ENCODE peak calls at places on chromosomes 12 and 14, in six cellular contexts. F is effector memory CD4-positive, alpha-beta T cell; Q is upper lobe of right lung; D is 8988T; W is epithelial cell of proximal tubule; M is C1 segment of cervical spinal cord. Y is an unnamed sample.

GRCh38 chr12:110330544-110330943 is 49.5 kb downstream of the ATP2A2 start:
- DNase-seq in W (no peak), Q (no peak), F (no peak), M (no peak), D (no peak), Y (no peak)

GRCh38 chr14:59407246-59407615 is 57.9 kb downstream of the GPR135 start:
- DNase-seq in D (no peak), Q (no peak), F (no peak), M (no peak), W (no peak), Y (no peak)

GRCh38 chr12:50314629-50315312 is 31.5 kb upstream of the LIMA1 start:
- DNase-seq in M (no peak), F (no peak), Q (no peak), W (no peak), D (peak), Y (peak)

GRCh38 chr12:104764225-104765073 is 193.6 kb downstream of the SLC41A2 start:
- DNase-seq in Q (no peak), M (no peak), F (no peak), D (no peak), W (no peak), Y (no peak)

GRCh38 chr12:129615001-129615400 is 288.8 kb downstream of the TMEM132D start:
- DNase-seq in W (no peak), Q (no peak), M (no peak), D (no peak), F (no peak), Y (no peak)

GRCh38 chr12:67969134-67969782 is 20.0 kb upstream of the IFNG-AS1 start:
- DNase-seq in F (no peak), W (no peak), M (no peak), D (no peak), Q (no peak), Y (no peak)

GRCh38 chr14:103743691-103744090 is 28.1 kb downstream of the ZFYVE21 start:
- DNase-seq in M (no peak), F (no peak), W (no peak), Q (no peak), D (no peak), Y (no peak)

GRCh38 chr12:25825494-25825893 is 133.0 kb upstream of the RASSF8 start:
- DNase-seq in D (no peak), Q (no peak), M (no peak), F (no peak), W (no peak), Y (no peak)

GRCh38 chr12:67358686-67359374 is 89.7 kb downstream of the CAND1 start:
- DNase-seq in D (no peak), Q (no peak), W (no peak), F (no peak), M (no peak), Y (no peak)

GRCh38 chr14:101520621-101521305 is 40.5 kb upstream of the DIO3 start:
- DNase-seq in W (no peak), Q (no peak), D (no peak), F (no peak), M (no peak), Y (peak)

GRCh38 chr12:28699029-28699428 is 450.0 kb upstream of the FAR2 start:
- DNase-seq in M (no peak), F (no peak), D (no peak), Q (no peak), W (no peak), Y (no peak)

GRCh38 chr14:92598549-92598905 is 84.9 kb downstream of the RIN3 start:
- DNase-seq in W (no peak), D (no peak), M (no peak), F (no peak), Q (no peak), Y (no peak)

GRCh38 chr14:84485016-84485415 is 1044.9 kb upstream of the FLRT2 start:
- DNase-seq in M (no peak), D (no peak), Q (no peak), W (no peak), F (no peak), Y (no peak)

GRCh38 chr12:95205685-95206084 is 11.6 kb downstream of the FGD6 start:
- DNase-seq in M (no peak), Q (no peak), D (no peak), F (no peak), W (peak), Y (no peak)

GRCh38 chr12:39393179-39393578 is 49.7 kb downstream of the KIF21A start:
- DNase-seq in F (no peak), W (no peak), M (no peak), D (no peak), Q (no peak), Y (no peak)

GRCh38 chr14:100416921-100417451 is 93.8 kb downstream of the SLC25A47 start:
- DNase-seq in W (no peak), M (no peak), Q (peak), F (no peak), D (no peak), Y (peak)

GRCh38 chr12:115166698-115167315 is 482.8 kb upstream of the TBX3 start:
- DNase-seq in D (no peak), W (no peak), F (no peak), M (no peak), Q (no peak), Y (no peak)

GRCh38 chr14:76784881-76785280 is 23.6 kb downstream of the VASH1 start:
- DNase-seq in F (peak), D (peak), M (no peak), W (no peak), Q (peak), Y (peak)

GRCh38 chr12:104522985-104523719 is 66.4 kb downstream of the CHST11 start:
- DNase-seq in M (no peak), F (no peak), D (no peak), Q (no peak), W (no peak), Y (no peak)

GRCh38 chr14:101098641-101099040 is 195.1 kb upstream of the RTL1 start:
- DNase-seq in M (no peak), D (no peak), Q (no peak), F (no peak), W (no peak), Y (no peak)

GRCh38 chr14:105439710-105440553 is 20.3 kb downstream of the MTA1 start:
- DNase-seq in M (no peak), W (no peak), D (peak), Q (no peak), F (no peak), Y (no peak)

GRCh38 chr12:20629414-20630156 is 65.5 kb upstream of the SLCO1C1 start:
- DNase-seq in Q (no peak), W (peak), F (no peak), M (no peak), D (no peak), Y (no peak)

GRCh38 chr12:104180389-104180788 is 35.2 kb upstream of the TXNRD1 start:
- DNase-seq in W (no peak), M (no peak), F (no peak), Q (no peak), D (no peak), Y (no peak)

Y was measured in sciatic nerve.